ENCODE peak calls at places on chromosomes 11 and 22, in four cellular contexts. F is neural progenitor cell, C is RWPE2, O is spleen. Z is an unnamed sample.

GRCh38 chr22:20550057-20550817 is 42.8 kb downstream of the MED15 start:
- DNase-seq in F (no peak), C (no peak), O (peak; percentile 56), Z (no peak)

GRCh38 chr22:36678477-36678876 is 25.1 kb downstream of the CACNG2 start:
- DNase-seq in F (no peak), C (no peak), O (no peak), Z (no peak)

GRCh38 chr11:34784318-34784841 is 131.8 kb downstream of the APIP start:
- DNase-seq in F (no peak), C (no peak), O (no peak), Z (no peak)

GRCh38 chr22:42313804-42314581 is 43.5 kb upstream of the TCF20 start:
- DNase-seq in F (peak; percentile 91), C (peak; percentile 86), O (no peak), Z (no peak)

GRCh38 chr11:3218483-3219280 is at the start of gene MRGPRG:
- DNase-seq in F (no peak), C (peak; percentile 54), O (peak; percentile 61), Z (no peak)

GRCh38 chr11:120186799-120187591 is 23.8 kb upstream of the OAF start:
- DNase-seq in F (no peak), C (no peak), O (peak; percentile 59), Z (no peak)

GRCh38 chr11:17578958-17579357 is 31.9 kb downstream of the OTOG start:
- DNase-seq in F (no peak), C (no peak), O (peak; percentile 47), Z (no peak)

GRCh38 chr11:101470414-101470813 is 113.4 kb downstream of the TRPC6 start:
- DNase-seq in F (no peak), C (no peak), O (no peak), Z (no peak)

GRCh38 chr11:110711776-110712642 is at the start of gene ARHGAP20:
- DNase-seq in F (peak; percentile 89), C (no peak), O (peak; percentile 92), Z (no peak)

GRCh38 chr11:19451609-19452008 is 210.9 kb upstream of the E2F8 start:
- DNase-seq in F (no peak), C (no peak), O (no peak), Z (no peak)

GRCh38 chr22:24408630-24409029 is 18.8 kb upstream of the ADORA2A start:
- DNase-seq in F (no peak), C (no peak), O (no peak), Z (no peak)

GRCh38 chr11:57502870-57503269 is 12.6 kb downstream of the SLC43A1 start:
- DNase-seq in F (no peak), C (no peak), O (no peak), Z (no peak)

GRCh38 chr11:86588566-86589090 is 83.8 kb downstream of the ME3 start:
- DNase-seq in F (peak; percentile 97), C (no peak), O (no peak), Z (no peak)

GRCh38 chr22:37485006-37485713 is 1.0 kb downstream of the MFNG start:
- DNase-seq in F (no peak), C (no peak), O (peak; percentile 92), Z (no peak)

GRCh38 chr11:83310718-83311117 is 24.6 kb upstream of the CCDC90B start:
- DNase-seq in F (no peak), C (no peak), O (no peak), Z (no peak)

GRCh38 chr11:89441606-89442005 is 49.6 kb downstream of the NOX4 start:
- DNase-seq in F (no peak), C (no peak), O (no peak), Z (no peak)

GRCh38 chr11:129975543-129975942 is 27.1 kb downstream of the PRDM10 start:
- DNase-seq in F (no peak), C (no peak), O (no peak), Z (no peak)

GRCh38 chr11:28701760-28702449 is 593.7 kb downstream of the METTL15 start:
- DNase-seq in F (no peak), C (peak; percentile 68), O (no peak), Z (no peak)

GRCh38 chr11:20070459-20070858 is 89.8 kb downstream of the DBX1 start:
- DNase-seq in F (no peak), C (no peak), O (no peak), Z (no peak)

GRCh38 chr11:8597182-8597581 is 3.2 kb upstream of the STK33 start:
- DNase-seq in F (no peak), C (no peak), O (no peak), Z (no peak)

GRCh38 chr11:13775471-13775870 is 107.0 kb downstream of the FAR1 start:
- DNase-seq in F (no peak), C (no peak), O (no peak), Z (no peak)

GRCh38 chr11:6812391-6813005 is 13.0 kb upstream of the OR6A2 start:
- DNase-seq in F (peak; percentile 51), C (no peak), O (no peak), Z (no peak)

GRCh38 chr11:2927851-2928604 is 1.2 kb downstream of the PHLDA2 start:
- DNase-seq in F (no peak), C (peak; percentile 52), O (peak; percentile 67), Z (no peak)

GRCh38 chr11:502288-503178 is 4.5 kb downstream of the RNH1 start:
- DNase-seq in F (no peak), C (peak; percentile 60), O (no peak), Z (no peak)

GRCh38 chr11:17822021-17822781 is 87.6 kb downstream of the KCNC1 start:
- DNase-seq in F (no peak), C (no peak), O (no peak), Z (peak; percentile 16)

GRCh38 chr11:20057055-20057943 is 103.0 kb downstream of the DBX1 start:
- DNase-seq in F (no peak), C (no peak), O (no peak), Z (peak; percentile 31)

GRCh38 chr22:24190159-24190540 is 8.9 kb downstream of the SUSD2 start:
- DNase-seq in F (no peak), C (peak; percentile 49), O (no peak), Z (no peak)

GRCh38 chr22:45731798-45732495 is 60.3 kb downstream of the ATXN10 start:
- DNase-seq in F (peak; percentile 17), C (no peak), O (no peak), Z (no peak)
- TF ChIP-seq CTCF in F (peak; percentile 63), C (peak; percentile 53), O (no peak), Z (peak; percentile 52)

GRCh38 chr11:108666373-108666772 is 1.5 kb downstream of the DDX10 start:
- DNase-seq in F (no peak), C (no peak), O (no peak), Z (no peak)
- TF ChIP-seq CTCF in F (no peak), C (no peak), O (no peak), Z (no peak)

GRCh38 chr22:35620624-35621245 is 3.6 kb upstream of the MB start:
- DNase-seq in F (peak; percentile 41), C (no peak), O (no peak), Z (no peak)

GRCh38 chr22:35618427-35619223 is 1.5 kb upstream of the MB start:
- DNase-seq in F (no peak), C (no peak), O (no peak), Z (no peak)

GRCh38 chr22:35621446-35621845 is 4.3 kb upstream of the MB start:
- DNase-seq in F (no peak), C (no peak), O (no peak), Z (no peak)

GRCh38 chr22:35617137-35617755 is at the start of gene MB:
- DNase-seq in F (no peak), C (no peak), O (no peak), Z (no peak)

GRCh38 chr22:35619336-35620094 is 2.4 kb upstream of the MB start:
- DNase-seq in F (no peak), C (no peak), O (no peak), Z (no peak)
- TF ChIP-seq CTCF in F (no peak), C (no peak), O (no peak), Z (no peak)

GRCh38 chr11:32034149-32034548 is 56.7 kb upstream of the RCN1 start:
- DNase-seq in F (no peak), C (no peak), O (no peak), Z (peak; percentile 70)
- TF ChIP-seq CTCF in F (no peak), C (no peak), O (no peak), Z (no peak)

GRCh38 chr11:68038718-68039525 is at the start of gene TCIRG1:
- DNase-seq in F (peak; percentile 78), C (no peak), O (peak; percentile 94), Z (peak; percentile 56)
- TF ChIP-seq CTCF in F (no peak), C (no peak), O (no peak), Z (no peak)

GRCh38 chr11:58784995-58785394 is 53.3 kb upstream of the GLYAT start:
- DNase-seq in F (no peak), C (no peak), O (no peak), Z (no peak)
- TF ChIP-seq CTCF in F (no peak), C (peak; percentile 11), O (no peak), Z (no peak)

GRCh38 chr11:133896028-133896427 is 50.7 kb upstream of the SPATA19 start:
- DNase-seq in F (no peak), C (no peak), O (no peak), Z (no peak)

GRCh38 chr11:133897331-133897650 is 52.0 kb upstream of the SPATA19 start:
- DNase-seq in F (no peak), C (no peak), O (no peak), Z (no peak)

GRCh38 chr11:133896642-133897330 is 51.5 kb upstream of the SPATA19 start:
- DNase-seq in F (no peak), C (no peak), O (no peak), Z (no peak)

GRCh38 chr11:133898770-133899115 is 53.4 kb upstream of the SPATA19 start:
- DNase-seq in F (no peak), C (peak; percentile 11), O (no peak), Z (no peak)

DNA sequence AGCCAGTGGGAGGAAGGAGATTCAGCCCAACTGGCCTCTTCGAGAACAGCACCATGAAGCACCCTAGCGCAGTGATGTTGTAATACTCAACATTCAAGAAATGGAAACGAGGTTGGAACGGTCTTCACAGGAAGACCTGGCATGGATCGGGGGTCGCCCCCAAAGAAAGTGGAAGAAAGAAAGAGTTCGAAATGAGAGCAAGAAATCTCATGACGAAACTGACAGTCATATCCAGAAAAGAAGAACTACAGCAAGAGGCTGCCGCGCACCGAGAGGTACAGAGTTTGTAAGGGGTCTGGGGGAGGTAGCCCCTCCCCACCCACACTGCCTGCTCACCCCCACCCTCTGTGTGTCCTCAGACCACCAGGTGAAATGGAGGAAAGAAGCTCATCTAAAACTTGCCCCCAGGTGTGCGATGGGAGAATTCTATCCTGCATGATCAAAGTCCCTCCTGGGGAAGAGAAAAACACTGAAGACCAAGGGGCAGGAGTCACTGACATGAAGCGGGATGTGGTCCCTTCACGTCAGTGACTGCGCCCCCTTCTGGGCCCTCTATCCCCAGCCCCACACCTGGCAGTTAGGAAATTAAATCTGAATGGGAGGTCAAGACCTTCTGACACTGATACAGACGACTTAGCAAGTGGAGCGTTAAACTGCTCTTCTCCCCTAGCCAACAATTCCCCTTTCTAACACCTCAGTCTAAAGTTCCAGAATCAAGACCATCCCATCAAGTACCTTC is 52.9 kb upstream of the SPATA19 start:
- DNase-seq in F (peak; percentile 24), C (no peak), O (no peak), Z (no peak)
- TF ChIP-seq CTCF in F (peak; percentile 40), C (no peak), O (no peak), Z (no peak)

GRCh38 chr11:62391642-62392425 is 27.0 kb upstream of the SCGB1A1 start:
- DNase-seq in F (no peak), C (no peak), O (peak; percentile 24), Z (no peak)
- TF ChIP-seq CTCF in F (peak; percentile 38), C (no peak), O (no peak), Z (no peak)

GRCh38 chr22:39215430-39216142 is 29.2 kb downstream of the PDGFB start:
- DNase-seq in F (peak; percentile 45), C (peak; percentile 32), O (peak; percentile 61), Z (no peak)
- TF ChIP-seq CTCF in F (peak; percentile 53), C (no peak), O (no peak), Z (peak; percentile 19)

Z was measured in AG09319.